ENCODE peak calls at places on chromosome 7, in six cellular contexts. L, D, B, A, R and E are unnamed samples.

GRCh38 chr7:94277236-94277635 is 117.5 kb upstream of the COL1A2 start:
- DNase-seq in L (no peak), D (no peak), B (no peak), A (no peak), R (no peak), E (no peak)

GRCh38 chr7:69684955-69685631 is 86.8 kb downstream of the AUTS2 start:
- DNase-seq in L (no peak), D (no peak), B (no peak), A (no peak), R (no peak), E (no peak)

GRCh38 chr7:37390149-37390548 is 58.5 kb downstream of the ELMO1 start:
- DNase-seq in L (no peak), D (no peak), B (no peak), A (no peak), R (no peak), E (no peak)

GRCh38 chr7:42285383-42285824 is 48.4 kb upstream of the GLI3 start:
- DNase-seq in L (no peak), D (no peak), B (no peak), A (no peak), R (no peak), E (no peak)

GRCh38 chr7:158015403-158016116 is 572.1 kb downstream of the PTPRN2 start:
- DNase-seq in L (no peak), D (no peak), B (no peak), A (no peak), R (no peak), E (no peak)

GRCh38 chr7:90701771-90702170 is 105.7 kb downstream of the CDK14 start:
- DNase-seq in L (no peak), D (no peak), B (no peak), A (no peak), R (no peak), E (no peak)

GRCh38 chr7:139543801-139544603 is 20.5 kb downstream of the CLEC2L start:
- DNase-seq in L (no peak), D (no peak), B (no peak), A (no peak), R (peak; percentile 95), E (no peak)

GRCh38 chr7:93921607-93922446 is at the start of gene GNG11:
- DNase-seq in L (no peak), D (peak; percentile 10), B (no peak), A (peak; percentile 29), R (no peak), E (peak; percentile 27)

GRCh38 chr7:117871401-117871777 is 1.9 kb downstream of the CTTNBP2 start:
- DNase-seq in L (no peak), D (no peak), B (no peak), A (no peak), R (no peak), E (no peak)

GRCh38 chr7:114825423-114825951 is 96.4 kb upstream of the MDFIC start:
- DNase-seq in L (no peak), D (no peak), B (no peak), A (no peak), R (no peak), E (no peak)

GRCh38 chr7:18564779-18565178 is 69.2 kb downstream of the HDAC9 start:
- DNase-seq in L (no peak), D (no peak), B (no peak), A (no peak), R (no peak), E (no peak)

GRCh38 chr7:121485457-121486243 is 89.5 kb upstream of the FAM3C start:
- DNase-seq in L (no peak), D (no peak), B (no peak), A (no peak), R (no peak), E (no peak)

GRCh38 chr7:36527549-36527913 is 137.9 kb downstream of the ANLN start:
- DNase-seq in L (no peak), D (no peak), B (no peak), A (no peak), R (no peak), E (no peak)

GRCh38 chr7:55489552-55489951 is 82.8 kb downstream of the VOPP1 start:
- DNase-seq in L (no peak), D (no peak), B (no peak), A (no peak), R (no peak), E (no peak)

GRCh38 chr7:21497072-21497471 is 45.8 kb upstream of the DNAH11 start:
- DNase-seq in L (no peak), D (no peak), B (no peak), A (no peak), R (no peak), E (no peak)

GRCh38 chr7:96052860-96053452 is 268.9 kb downstream of the SLC25A13 start:
- DNase-seq in L (no peak), D (no peak), B (no peak), A (no peak), R (no peak), E (no peak)

GRCh38 chr7:157253850-157254249 is 83.0 kb upstream of the DNAJB6 start:
- DNase-seq in L (no peak), D (no peak), B (no peak), A (no peak), R (no peak), E (no peak)

GRCh38 chr7:151775547-151776443 is 101.1 kb downstream of the PRKAG2 start:
- DNase-seq in L (no peak), D (no peak), B (no peak), A (no peak), R (no peak), E (no peak)

GRCh38 chr7:151774951-151775350 is 102.0 kb downstream of the PRKAG2 start:
- DNase-seq in L (no peak), D (no peak), B (no peak), A (no peak), R (no peak), E (no peak)

GRCh38 chr7:151776876-151777510 is 99.9 kb downstream of the PRKAG2 start:
- DNase-seq in L (no peak), D (no peak), B (no peak), A (no peak), R (no peak), E (no peak)

GRCh38 chr7:151776446-151776845 is 100.5 kb downstream of the PRKAG2 start:
- DNase-seq in L (no peak), D (no peak), B (no peak), A (no peak), R (no peak), E (no peak)

DNA sequence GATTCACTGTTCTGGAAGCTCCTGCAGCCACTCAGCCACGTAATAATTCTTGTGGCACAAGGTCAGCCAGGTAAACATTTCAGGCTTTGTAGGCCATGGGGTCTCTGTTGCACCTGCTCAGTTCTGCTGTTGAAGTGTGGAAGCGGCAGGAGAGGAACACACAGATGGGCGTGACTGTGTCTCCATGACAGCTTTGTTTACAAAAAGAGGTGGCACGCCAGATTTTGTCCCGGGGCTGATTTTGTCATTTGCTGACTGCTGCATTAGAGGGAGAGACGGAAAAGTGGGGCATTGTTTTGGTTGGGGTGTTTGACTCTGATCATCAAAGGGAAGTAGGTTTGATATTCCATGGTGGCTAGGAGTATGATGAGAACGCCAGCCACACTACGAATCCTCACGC is 103.1 kb downstream of the PRKAG2 start:
- DNase-seq in L (no peak), D (no peak), B (no peak), A (no peak), R (no peak), E (no peak)
- TF ChIP-seq POLR2AphosphoS5 in L (no peak), D (no peak), B (no peak), A (no peak), R (no peak), E (no peak)

GRCh38 chr7:142523821-142524460 is 225.3 kb upstream of the PRSS1 start:
- DNase-seq in L (no peak), D (no peak), B (no peak), A (no peak), R (no peak), E (no peak)

GRCh38 chr7:142516038-142516501 is 233.2 kb upstream of the PRSS1 start:
- DNase-seq in L (peak; percentile 55), D (no peak), B (peak; percentile 17), A (peak; percentile 26), R (peak; percentile 82), E (no peak)

GRCh38 chr7:142519077-142519789 is 230.0 kb upstream of the PRSS1 start:
- DNase-seq in L (no peak), D (no peak), B (no peak), A (no peak), R (no peak), E (no peak)

GRCh38 chr7:142519790-142520078 is 229.5 kb upstream of the PRSS1 start:
- DNase-seq in L (no peak), D (no peak), B (no peak), A (no peak), R (no peak), E (no peak)
- TF ChIP-seq TAF1 in L (no peak), D (no peak), B (no peak), A (no peak), R (no peak), E (no peak)

DNA sequence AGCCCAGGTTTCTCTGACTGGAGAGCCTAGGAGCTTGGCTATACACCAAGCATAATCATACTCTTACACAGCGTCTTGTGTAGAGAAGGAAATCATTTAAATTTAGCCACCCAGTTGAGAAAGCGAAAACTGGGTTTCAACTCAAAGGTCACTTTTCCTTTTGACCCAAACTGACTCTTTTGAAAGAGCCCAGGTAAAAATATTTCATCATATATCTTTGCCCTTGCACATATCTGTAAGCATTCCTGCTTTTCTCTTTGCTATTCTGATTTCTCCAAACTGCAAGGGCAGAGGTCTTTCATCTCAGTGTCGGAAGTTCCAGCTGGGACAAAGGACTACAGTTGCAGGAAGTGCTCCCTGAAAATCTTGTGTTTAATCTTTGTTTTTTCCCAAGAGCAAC is 22.0 kb upstream of the ABCB4 start:
- DNase-seq in L (peak; percentile 85), D (no peak), B (no peak), A (no peak), R (no peak), E (no peak)
- TF ChIP-seq POLR2A in L (no peak), D (no peak), B (no peak), A (no peak), R (no peak), E (no peak)

GRCh38 chr7:99997545-99998137 is 17.8 kb upstream of the ZKSCAN1 start:
- DNase-seq in L (peak; percentile 87), D (no peak), B (no peak), A (peak; percentile 63), R (no peak), E (peak; percentile 56)
- TF ChIP-seq POLR2AphosphoS5 in L (peak; percentile 82), D (peak; percentile 79), B (peak; percentile 71), A (peak; percentile 77), R (no peak), E (no peak)

GRCh38 chr7:151817315-151817690 is 59.6 kb downstream of the PRKAG2 start:
- DNase-seq in L (no peak), D (no peak), B (no peak), A (no peak), R (no peak), E (no peak)

GRCh38 chr7:151818674-151819519 is 58.0 kb downstream of the PRKAG2 start:
- DNase-seq in L (no peak), D (no peak), B (no peak), A (no peak), R (no peak), E (no peak)

GRCh38 chr7:151819826-151820225 is 57.1 kb downstream of the PRKAG2 start:
- DNase-seq in L (no peak), D (no peak), B (no peak), A (no peak), R (no peak), E (no peak)

GRCh38 chr7:151816562-151817314 is 60.2 kb downstream of the PRKAG2 start:
- DNase-seq in L (no peak), D (no peak), B (no peak), A (no peak), R (no peak), E (no peak)

GRCh38 chr7:151817981-151818673 is 58.8 kb downstream of the PRKAG2 start:
- DNase-seq in L (no peak), D (no peak), B (no peak), A (no peak), R (no peak), E (no peak)
- TF ChIP-seq TAF1 in L (no peak), D (no peak), B (no peak), A (no peak), R (no peak), E (no peak)

GRCh38 chr7:131623154-131623553 is 66.7 kb upstream of the PODXL start:
- DNase-seq in L (no peak), D (no peak), B (no peak), A (no peak), R (peak; percentile 78), E (no peak)
- TF ChIP-seq POLR2A in L (no peak), D (no peak), B (no peak), A (no peak), R (no peak), E (no peak)